ENCODE peak calls at places on chromosomes 6 and 20, in five cellular contexts. I is Peyer's patch, Q is ovary, N is dorsolateral prefrontal cortex, V is epithelial cell of esophagus. X is an unnamed sample.

GRCh38 chr20:56626367-56627121 is 2.6 kb upstream of the TFAP2C start:
- DNase-seq in I (no peak), Q (no peak), N (no peak), V (peak; percentile 71), X (peak; percentile 12)

GRCh38 chr20:48690888-48691287 is 136.9 kb downstream of the PREX1 start:
- DNase-seq in I (no peak), Q (no peak), N (peak; percentile 63), V (no peak), X (no peak)

GRCh38 chr6:39961178-39961577 is 26.9 kb upstream of the MOCS1 start:
- DNase-seq in I (no peak), Q (no peak), N (no peak), V (peak; percentile 25), X (no peak)

GRCh38 chr20:16641511-16641910 is 68.3 kb upstream of the KIF16B start:
- DNase-seq in I (no peak), Q (no peak), N (no peak), V (no peak), X (no peak)

GRCh38 chr6:45305546-45305945 is 22.6 kb upstream of the RUNX2 start:
- DNase-seq in I (no peak), Q (no peak), N (no peak), V (peak; percentile 66), X (no peak)

GRCh38 chr20:2599265-2600060 is 53.0 kb upstream of the NOP56 start:
- DNase-seq in I (no peak), Q (no peak), N (no peak), V (no peak), X (no peak)

GRCh38 chr6:154197176-154197850 is 158.3 kb downstream of the OPRM1 start:
- DNase-seq in I (no peak), Q (no peak), N (no peak), V (peak; percentile 38), X (no peak)

GRCh38 chr6:170360476-170360875 is 53.9 kb downstream of the FAM120B start:
- DNase-seq in I (no peak), Q (no peak), N (no peak), V (peak; percentile 33), X (no peak)

GRCh38 chr6:31114970-31115849 is 610 bp downstream of the PSORS1C1 start:
- DNase-seq in I (no peak), Q (no peak), N (no peak), V (peak; percentile 71), X (no peak)

GRCh38 chr6:87589693-87590416 is at the start of the genes ORC3 and RARS2:
- DNase-seq in I (peak; percentile 95), Q (peak; percentile 94), N (peak; percentile 98), V (peak; percentile 97), X (peak; percentile 97)

GRCh38 chr6:5205035-5205469 is 55.7 kb downstream of the LYRM4 start:
- DNase-seq in I (no peak), Q (peak; percentile 16), N (no peak), V (no peak), X (no peak)

GRCh38 chr6:26199773-26200728 is 112.8 kb downstream of the HFE start:
- DNase-seq in I (no peak), Q (no peak), N (no peak), V (peak; percentile 36), X (peak; percentile 88)

GRCh38 chr6:137871299-137871698 is 4.2 kb downstream of the TNFAIP3 start:
- DNase-seq in I (peak; percentile 56), Q (no peak), N (no peak), V (peak; percentile 30), X (no peak)

GRCh38 chr6:137874204-137875001 is 7.3 kb downstream of the TNFAIP3 start:
- DNase-seq in I (no peak), Q (no peak), N (no peak), V (peak; percentile 66), X (no peak)

GRCh38 chr6:137875606-137876005 is 8.5 kb downstream of the TNFAIP3 start:
- DNase-seq in I (no peak), Q (no peak), N (no peak), V (no peak), X (no peak)

GRCh38 chr6:137872071-137872470 is 5.0 kb downstream of the TNFAIP3 start:
- DNase-seq in I (no peak), Q (no peak), N (no peak), V (peak; percentile 55), X (no peak)

GRCh38 chr6:137873273-137873762 is 6.3 kb downstream of the TNFAIP3 start:
- DNase-seq in I (peak; percentile 66), Q (peak; percentile 67), N (no peak), V (peak; percentile 96), X (peak; percentile 79)
- H3K4me3 ChIP-seq in I (peak overlapping the region; percentile 24), Q (peak overlapping the region; percentile 7), N (no peak overlapping the region), V (no peak overlapping the region), X (peak overlapping the region; percentile 95)

GRCh38 chr6:43426928-43427405 is 374 bp upstream of the ABCC10 start:
- DNase-seq in I (no peak), Q (no peak), N (no peak), V (no peak), X (no peak)

GRCh38 chr6:43432009-43432945 is 4.9 kb downstream of the ABCC10 start:
- DNase-seq in I (no peak), Q (no peak), N (no peak), V (no peak), X (no peak)

GRCh38 chr6:43428874-43429273 is 1.5 kb downstream of the ABCC10 start:
- DNase-seq in I (no peak), Q (no peak), N (no peak), V (no peak), X (no peak)

GRCh38 chr6:43428112-43428570 is 800 bp downstream of the ABCC10 start:
- DNase-seq in I (no peak), Q (no peak), N (no peak), V (no peak), X (no peak)

DNA sequence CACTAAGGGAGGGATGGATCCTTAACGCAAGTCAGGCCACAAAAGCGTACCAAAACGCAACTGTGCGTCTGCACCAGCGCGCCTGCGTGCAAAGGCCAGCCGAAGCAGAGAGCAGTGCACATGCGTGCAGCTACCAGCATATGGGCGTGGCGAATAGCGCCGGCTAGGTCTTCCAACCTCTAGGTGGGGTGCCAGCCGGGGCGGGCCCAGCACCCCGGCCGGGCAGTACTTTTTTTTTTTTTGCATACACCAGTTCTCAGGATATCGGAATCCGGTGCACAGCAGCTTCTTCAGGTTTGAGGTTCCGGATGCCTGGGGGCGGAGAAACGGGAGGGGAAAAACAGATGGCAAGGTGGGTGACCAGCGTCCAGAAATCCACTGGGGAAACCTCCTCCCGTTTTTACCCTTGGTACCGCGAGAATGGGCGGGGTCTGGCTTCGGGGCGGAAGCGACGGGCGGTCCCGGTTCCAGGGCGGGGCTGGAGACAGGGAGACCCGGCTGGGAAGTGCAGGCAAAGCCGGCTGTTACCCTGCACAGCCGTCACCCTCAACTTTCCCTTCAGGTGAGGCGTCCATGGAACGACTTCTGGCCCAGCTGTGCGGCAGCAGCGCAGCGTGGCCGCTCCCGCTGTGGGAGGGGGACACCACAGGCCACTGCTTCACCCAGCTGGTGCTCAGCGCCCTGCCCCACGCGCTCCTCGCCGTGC is at the start of gene ABCC10:
- DNase-seq in I (peak; percentile 93), Q (peak; percentile 92), N (peak; percentile 95), V (peak; percentile 96), X (peak; percentile 92)
- TF ChIP-seq CTCF in I (peak; percentile 62), Q (peak; percentile 28), N (peak; percentile 58), V (peak; percentile 55), X (peak; percentile 52)

GRCh38 chr6:70686548-70687133 is 19.0 kb downstream of the SMAP1 start:
- DNase-seq in I (no peak), Q (no peak), N (no peak), V (peak; percentile 49), X (no peak)

GRCh38 chr6:70680396-70680795 is 12.7 kb downstream of the SMAP1 start:
- DNase-seq in I (no peak), Q (no peak), N (no peak), V (no peak), X (no peak)

GRCh38 chr6:70684794-70685493 is 17.3 kb downstream of the SMAP1 start:
- DNase-seq in I (no peak), Q (no peak), N (no peak), V (peak; percentile 58), X (no peak)

DNA sequence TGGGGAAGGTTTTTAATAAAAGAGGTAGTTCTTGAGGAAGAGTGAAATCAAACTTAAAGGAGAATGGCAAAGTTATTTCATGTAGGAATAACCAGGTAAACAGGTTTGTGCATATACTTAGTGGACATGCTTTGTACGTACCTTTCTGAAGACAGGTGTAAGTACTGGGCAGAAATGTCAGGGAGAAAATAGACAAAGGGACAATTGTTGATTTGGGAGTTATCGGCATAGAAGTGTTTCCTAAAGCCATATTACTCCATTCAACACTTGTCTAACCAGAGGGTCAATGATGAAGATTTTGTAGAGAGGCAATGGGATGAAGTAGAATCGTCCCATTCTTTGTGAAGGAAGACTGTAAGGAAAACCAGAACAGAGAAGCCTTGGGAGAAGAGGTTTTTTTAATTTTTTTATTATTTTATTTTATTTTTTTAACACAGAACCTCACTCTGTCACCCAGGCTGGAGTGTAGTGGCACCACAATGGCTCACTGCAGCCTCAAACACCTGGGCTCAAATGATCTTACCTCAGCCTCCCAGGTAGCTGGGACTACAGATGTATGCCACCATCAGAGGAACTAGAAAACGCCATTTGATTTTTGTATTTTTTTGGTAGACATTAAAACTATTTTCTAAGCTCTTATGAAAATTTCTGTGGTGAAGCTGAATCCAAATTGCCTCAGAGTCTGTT is 18.0 kb downstream of the SMAP1 start:
- DNase-seq in I (no peak), Q (no peak), N (no peak), V (peak; percentile 19), X (no peak)
- H3K4me3 ChIP-seq in I (no peak overlapping the region), Q (no peak overlapping the region), N (no peak overlapping the region), V (no peak overlapping the region), X (no peak overlapping the region)

GRCh38 chr6:135014353-135014832 is 40.2 kb downstream of the HBS1L start:
- DNase-seq in I (no peak), Q (no peak), N (no peak), V (no peak), X (peak; percentile 76)
- TF ChIP-seq CTCF in I (no peak), Q (no peak), N (no peak), V (no peak), X (no peak)

DNA sequence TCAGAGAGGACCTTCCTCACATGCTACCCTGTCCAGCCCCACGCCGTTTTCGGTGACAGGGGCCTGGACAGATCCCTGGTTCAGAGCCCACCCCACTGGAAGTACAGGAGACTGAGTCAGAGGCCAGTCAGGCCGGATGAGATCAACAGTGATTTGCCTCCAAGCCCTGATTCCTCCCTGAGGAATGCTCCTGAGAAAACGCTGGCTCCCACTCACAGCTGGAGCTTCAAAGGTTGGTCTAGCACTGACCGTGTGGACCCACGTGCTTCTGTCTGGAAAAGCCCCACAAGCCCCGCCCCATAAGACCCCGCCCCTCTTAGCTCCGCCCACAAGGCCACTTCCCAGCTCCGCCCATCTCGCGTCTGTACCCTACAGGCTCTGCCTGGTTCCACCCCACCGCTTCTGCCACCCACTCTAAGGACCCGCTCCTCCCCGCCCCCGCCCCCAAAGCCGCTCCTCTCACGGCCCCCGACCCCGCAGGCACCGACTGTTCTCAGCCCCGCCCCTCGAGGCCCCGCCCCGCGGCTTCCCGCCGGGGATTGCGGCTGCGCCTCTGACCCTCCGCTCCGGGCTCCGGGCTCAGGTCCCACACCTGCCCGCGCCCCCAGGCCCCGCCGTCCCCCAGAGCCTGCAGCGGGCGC is 64.9 kb upstream of the BHLHE23 start:
- DNase-seq in I (no peak), Q (no peak), N (peak; percentile 42), V (peak; percentile 54), X (no peak)
- H3K4me3 ChIP-seq in I (no peak overlapping the region), Q (no peak overlapping the region), N (peak overlapping the region; percentile 34), V (no peak overlapping the region), X (no peak overlapping the region)